ENCODE peak calls at places on chromosomes 6 and 20, in five cellular contexts. One of them, this sample, is unnamed.

GRCh38 chr20:49119972-49120371 is 68.2 kb downstream of the STAU1 start:
- DNase-seq in HepG2: no peak
- DNase-seq in K562: no peak
- DNase-seq in A549: no peak
- DNase-seq in GM12878: no peak
- DNase-seq in this sample: no peak

GRCh38 chr6:31792741-31793140 is 2.8 kb downstream of the VARS1 start:
- DNase-seq in HepG2: no peak
- DNase-seq in K562: peak
- DNase-seq in A549: peak
- DNase-seq in GM12878: no peak
- DNase-seq in this sample: no peak

GRCh38 chr6:76162811-76163210 is 90.3 kb upstream of the IMPG1 start:
- DNase-seq in HepG2: no peak
- DNase-seq in K562: no peak
- DNase-seq in A549: no peak
- DNase-seq in GM12878: no peak
- DNase-seq in this sample: no peak

GRCh38 chr6:145544031-145544430 is 191.3 kb downstream of the EPM2A start:
- DNase-seq in HepG2: no peak
- DNase-seq in K562: no peak
- DNase-seq in A549: peak
- DNase-seq in GM12878: no peak
- DNase-seq in this sample: no peak

GRCh38 chr20:44425923-44426322 is 49.8 kb upstream of the TTPAL start:
- DNase-seq in HepG2: no peak
- DNase-seq in K562: no peak
- DNase-seq in A549: no peak
- DNase-seq in GM12878: no peak
- DNase-seq in this sample: no peak

GRCh38 chr6:125136378-125136777 is 17.2 kb upstream of the TPD52L1 start:
- DNase-seq in HepG2: no peak
- DNase-seq in K562: no peak
- DNase-seq in A549: no peak
- DNase-seq in GM12878: no peak
- DNase-seq in this sample: no peak

GRCh38 chr6:124487778-124488431 is 474.3 kb upstream of the RNF217 start:
- DNase-seq in HepG2: no peak
- DNase-seq in K562: no peak
- DNase-seq in A549: no peak
- DNase-seq in GM12878: no peak
- DNase-seq in this sample: no peak

GRCh38 chr6:41728073-41728936 is 7.1 kb downstream of the TFEB start:
- DNase-seq in HepG2: peak
- DNase-seq in K562: no peak
- DNase-seq in A549: no peak
- DNase-seq in GM12878: no peak
- DNase-seq in this sample: no peak

GRCh38 chr6:55449219-55449618 is 122.0 kb downstream of the GFRAL start:
- DNase-seq in HepG2: no peak
- DNase-seq in K562: no peak
- DNase-seq in A549: no peak
- DNase-seq in GM12878: no peak
- DNase-seq in this sample: peak

GRCh38 chr6:21109421-21110178 is 484.0 kb upstream of the SOX4 start:
- DNase-seq in HepG2: peak
- DNase-seq in K562: no peak
- DNase-seq in A549: peak
- DNase-seq in GM12878: peak
- DNase-seq in this sample: no peak

GRCh38 chr6:327538-328183 is 35.4 kb downstream of the DUSP22 start:
- DNase-seq in HepG2: no peak
- DNase-seq in K562: no peak
- DNase-seq in A549: no peak
- DNase-seq in GM12878: no peak
- DNase-seq in this sample: no peak

GRCh38 chr6:162448294-162448693 is 279.3 kb downstream of the PRKN start:
- DNase-seq in HepG2: no peak
- DNase-seq in K562: no peak
- DNase-seq in A549: no peak
- DNase-seq in GM12878: no peak
- DNase-seq in this sample: no peak

GRCh38 chr6:32317532-32317931 is 54.2 kb downstream of the TSBP1 start:
- DNase-seq in HepG2: no peak
- DNase-seq in K562: no peak
- DNase-seq in A549: no peak
- DNase-seq in GM12878: no peak
- DNase-seq in this sample: no peak

GRCh38 chr6:41970436-41970846 is 28.8 kb upstream of the CCND3 start:
- DNase-seq in HepG2: no peak
- DNase-seq in K562: no peak
- DNase-seq in A549: peak
- DNase-seq in GM12878: no peak
- DNase-seq in this sample: no peak

GRCh38 chr6:71887006-71887743 is 825 bp downstream of the RIMS1 start:
- DNase-seq in HepG2: no peak
- DNase-seq in K562: no peak
- DNase-seq in A549: no peak
- DNase-seq in GM12878: no peak
- DNase-seq in this sample: peak

GRCh38 chr6:24923885-24924401 is 11.8 kb downstream of the RIPOR2 start:
- DNase-seq in HepG2: no peak
- DNase-seq in K562: no peak
- DNase-seq in A549: no peak
- DNase-seq in GM12878: no peak
- DNase-seq in this sample: peak

DNA sequence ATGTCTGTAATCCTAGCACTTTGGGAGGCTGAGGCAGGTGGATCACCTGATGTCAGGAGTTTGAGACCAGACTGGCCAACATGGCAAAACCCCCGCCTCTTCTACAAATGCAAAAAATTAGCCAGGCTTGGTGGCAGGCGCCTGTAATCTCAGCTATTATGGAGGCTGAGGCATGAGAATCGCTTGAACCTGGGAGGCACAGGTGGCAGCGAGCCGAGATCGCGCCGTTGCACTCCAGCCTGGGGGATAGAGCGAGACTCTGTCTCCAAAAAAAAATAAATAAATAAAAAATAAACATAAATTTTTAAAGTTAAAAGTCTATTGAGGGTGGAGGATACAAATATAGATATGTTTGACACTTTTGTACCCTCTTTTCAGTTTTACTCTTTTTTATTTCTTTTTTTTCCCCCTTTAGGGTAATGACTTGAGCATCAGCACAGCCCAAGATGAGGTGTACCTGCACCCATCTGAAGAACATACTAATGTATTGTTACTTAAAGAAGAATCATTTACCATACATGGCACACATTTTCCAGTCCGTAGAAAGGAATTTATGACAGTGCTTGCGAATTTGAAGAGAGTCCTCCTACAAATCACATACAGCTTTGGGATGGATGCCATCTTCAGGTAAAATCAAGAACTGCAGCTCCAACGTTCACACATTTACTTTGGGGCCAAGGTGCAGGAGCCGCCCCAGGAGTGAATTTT is 368.9 kb downstream of the LAMA2 start:
- DNase-seq in HepG2: peak
- DNase-seq in K562: peak
- DNase-seq in A549: peak
- DNase-seq in GM12878: peak
- DNase-seq in this sample: peak
- TF ChIP-seq JUNB in HepG2: no peak
- TF ChIP-seq JUNB in K562: no peak
- TF ChIP-seq JUNB in A549: no peak
- TF ChIP-seq JUNB in GM12878: no peak
- TF ChIP-seq JUNB in this sample: no peak

DNA sequence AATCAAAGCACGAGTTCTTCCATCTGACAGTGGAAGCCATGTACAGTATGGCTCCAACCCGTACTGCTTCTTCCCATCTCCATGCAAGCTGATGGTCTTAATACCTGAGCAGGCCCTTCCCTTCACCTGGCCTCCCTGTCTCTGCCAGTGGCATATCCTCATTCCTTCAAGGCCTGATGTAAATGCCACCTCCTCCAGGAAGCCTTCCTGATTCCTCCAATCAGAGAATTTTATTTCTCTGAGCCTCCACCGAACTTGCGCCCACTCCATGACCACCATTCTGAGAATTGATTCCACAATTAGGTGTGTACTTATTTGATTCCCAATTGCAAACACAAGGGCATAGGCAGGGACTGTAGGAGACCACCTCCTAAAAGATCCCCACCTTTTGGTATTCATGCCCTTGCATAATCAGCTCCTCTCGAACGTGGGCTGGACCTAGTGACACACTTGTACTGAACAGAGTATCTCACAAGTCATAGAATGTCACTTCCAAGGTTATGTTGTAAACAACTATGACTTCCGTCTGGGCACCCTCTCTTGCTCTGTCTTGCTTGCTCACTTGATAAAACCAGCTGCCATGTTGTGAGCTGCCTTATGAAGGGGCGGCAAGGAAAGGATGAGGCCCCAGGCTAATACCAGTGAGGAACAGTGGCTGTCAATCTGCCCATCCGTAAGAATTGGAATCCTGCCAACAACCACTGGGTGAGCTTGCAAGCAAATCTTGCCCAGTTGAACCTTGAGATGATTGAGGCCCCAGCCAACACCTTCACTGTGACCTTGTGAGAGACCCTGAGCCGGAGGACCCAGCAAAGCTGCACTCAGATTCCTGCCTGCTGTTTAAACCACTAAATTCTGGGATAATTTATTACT is 38.8 kb downstream of the CPNE5 start:
- DNase-seq in HepG2: no peak
- DNase-seq in K562: no peak
- DNase-seq in A549: no peak
- DNase-seq in GM12878: no peak
- DNase-seq in this sample: no peak
- TF ChIP-seq JUNB in HepG2: no peak
- TF ChIP-seq JUNB in K562: no peak
- TF ChIP-seq JUNB in A549: no peak
- TF ChIP-seq JUNB in GM12878: no peak
- TF ChIP-seq JUNB in this sample: no peak

DNA sequence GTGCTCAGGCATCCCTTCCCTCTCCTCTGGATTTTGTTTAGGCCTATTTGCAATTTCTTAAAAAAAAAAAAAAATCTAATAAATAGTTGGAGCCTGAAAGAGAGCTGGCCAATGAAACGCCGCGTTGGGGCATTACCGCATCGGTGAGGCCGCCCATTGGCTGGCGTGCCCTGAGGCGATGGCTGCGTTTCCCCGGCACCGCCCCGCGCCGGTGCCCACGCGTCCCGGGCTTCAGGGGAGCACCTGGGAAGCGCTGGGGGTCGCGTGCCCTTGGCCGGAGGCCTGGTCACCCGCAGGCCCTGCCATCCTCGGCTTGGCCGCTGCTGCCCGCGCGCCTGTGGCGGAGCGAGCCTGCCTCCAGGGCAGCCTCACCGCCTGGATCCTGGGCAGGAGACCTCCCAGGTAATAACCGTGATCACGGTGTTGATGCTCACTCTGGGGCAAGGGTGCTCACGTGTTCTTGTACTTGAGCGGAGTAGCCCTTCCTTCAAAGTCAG is 155.4 kb downstream of the NRN1 start:
- DNase-seq in HepG2: no peak
- DNase-seq in K562: peak
- DNase-seq in A549: peak
- DNase-seq in GM12878: no peak
- DNase-seq in this sample: peak
- TF ChIP-seq JUNB in HepG2: no peak
- TF ChIP-seq JUNB in K562: no peak
- TF ChIP-seq JUNB in A549: no peak
- TF ChIP-seq JUNB in GM12878: no peak
- TF ChIP-seq JUNB in this sample: no peak

DNA sequence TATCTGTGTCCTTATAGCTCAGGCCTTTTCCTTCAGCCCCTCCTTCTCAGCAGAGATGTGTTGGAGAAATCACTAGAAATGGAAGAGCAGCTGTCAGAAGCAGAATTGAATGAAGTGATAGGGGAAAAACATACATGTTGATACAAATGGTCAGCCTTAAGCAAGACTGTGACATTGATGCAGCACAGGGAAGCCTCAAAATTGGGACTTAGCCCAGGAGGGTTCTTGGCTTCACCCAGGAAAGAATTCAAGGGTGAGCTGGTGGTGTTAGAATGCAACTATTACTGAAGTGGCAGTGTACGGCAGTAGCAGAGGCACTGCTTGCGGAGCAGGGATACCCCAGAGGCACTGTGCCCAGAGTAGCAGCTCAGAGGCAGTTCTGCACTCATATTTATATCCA is 8.0 kb upstream of the KIF16B start:
- DNase-seq in HepG2: no peak
- DNase-seq in K562: no peak
- DNase-seq in A549: no peak
- DNase-seq in GM12878: no peak
- DNase-seq in this sample: no peak
- TF ChIP-seq JUNB in HepG2: no peak
- TF ChIP-seq JUNB in K562: no peak
- TF ChIP-seq JUNB in A549: no peak
- TF ChIP-seq JUNB in GM12878: no peak
- TF ChIP-seq JUNB in this sample: no peak

GRCh38 chr20:52869698-52870288 is 102.4 kb upstream of the TSHZ2 start:
- DNase-seq in HepG2: no peak
- DNase-seq in K562: no peak
- DNase-seq in A549: no peak
- DNase-seq in GM12878: no peak
- DNase-seq in this sample: no peak
- TF ChIP-seq JUNB in HepG2: no peak
- TF ChIP-seq JUNB in K562: no peak
- TF ChIP-seq JUNB in A549: no peak
- TF ChIP-seq JUNB in GM12878: no peak
- TF ChIP-seq JUNB in this sample: no peak